ENCODE peak calls at places on chromosome 14, in ten cellular contexts. Q is lower leg skin, I is breast epithelium, M is IMR-90, S is heart left ventricle, G is H1, J is GM12878, T is astrocyte of the spinal cord, K is bronchial epithelial cell, H is AG09309. F is an unnamed sample.

GRCh38 chr14:57492859-57493258 is 798 bp downstream of the CCDC198 start:
- DNase-seq in Q (no peak), I (no peak), M (peak), S (no peak), G (no peak), J (no peak), T (peak), K (peak), H (peak), F (peak)

GRCh38 chr14:98138666-98139065 is 1133.3 kb downstream of the BCL11B start:
- DNase-seq in Q (peak), I (no peak), M (no peak), S (no peak), G (peak), J (no peak), T (peak), K (peak), H (no peak), F (no peak)

GRCh38 chr14:90536511-90537191 is 139.8 kb downstream of the CALM1 start:
- DNase-seq in Q (no peak), I (no peak), M (no peak), S (peak), G (no peak), J (no peak), T (no peak), K (no peak), H (no peak), F (no peak)

GRCh38 chr14:73283592-73284379 is 46.5 kb downstream of the PAPLN start:
- DNase-seq in Q (no peak), I (no peak), M (peak), S (no peak), G (no peak), J (no peak), T (peak), K (peak), H (no peak), F (no peak)

GRCh38 chr14:99047436-99048110 is 224.4 kb downstream of the BCL11B start:
- DNase-seq in Q (no peak), I (no peak), M (no peak), S (no peak), G (no peak), J (no peak), T (peak), K (no peak), H (no peak), F (no peak)

GRCh38 chr14:102020058-102020971 is 55.9 kb downstream of the DYNC1H1 start:
- DNase-seq in Q (no peak), I (no peak), M (peak), S (no peak), G (no peak), J (no peak), T (peak), K (no peak), H (peak), F (peak)

GRCh38 chr14:55245657-55246268 is 25.5 kb upstream of the FBXO34 start:
- DNase-seq in Q (no peak), I (no peak), M (peak), S (no peak), G (no peak), J (no peak), T (peak), K (peak), H (no peak), F (no peak)

GRCh38 chr14:89349196-89350008 is 67.6 kb downstream of the FOXN3 start:
- DNase-seq in Q (no peak), I (no peak), M (no peak), S (no peak), G (no peak), J (no peak), T (peak), K (no peak), H (no peak), F (no peak)

GRCh38 chr14:67285876-67286452 is 44.7 kb downstream of the PALS1 start:
- DNase-seq in Q (no peak), I (no peak), M (peak), S (no peak), G (no peak), J (no peak), T (peak), K (peak), H (peak), F (no peak)

GRCh38 chr14:51566831-51567582 is 84.7 kb upstream of the FRMD6 start:
- DNase-seq in Q (no peak), I (no peak), M (no peak), S (no peak), G (no peak), J (no peak), T (no peak), K (no peak), H (no peak), F (no peak)

GRCh38 chr14:90562652-90563051 is 165.8 kb downstream of the CALM1 start:
- DNase-seq in Q (no peak), I (no peak), M (no peak), S (no peak), G (no peak), J (no peak), T (no peak), K (no peak), H (no peak), F (no peak)

GRCh38 chr14:106129274-106129673 is 602.9 kb downstream of the TMEM121 start:
- DNase-seq in Q (no peak), I (no peak), M (no peak), S (no peak), G (no peak), J (no peak), T (no peak), K (no peak), H (no peak), F (no peak)

GRCh38 chr14:99754141-99755067 is 38.8 kb upstream of the EML1 start:
- DNase-seq in Q (no peak), I (no peak), M (no peak), S (no peak), G (no peak), J (no peak), T (no peak), K (peak), H (no peak), F (no peak)

GRCh38 chr14:89417469-89418225 is 614 bp upstream of the FOXN3 start:
- DNase-seq in Q (peak), I (peak), M (peak), S (peak), G (peak), J (peak), T (peak), K (peak), H (no peak), F (no peak)

GRCh38 chr14:61564623-61565091 is 130.7 kb upstream of the HIF1A start:
- DNase-seq in Q (no peak), I (no peak), M (peak), S (no peak), G (no peak), J (no peak), T (peak), K (peak), H (peak), F (no peak)

GRCh38 chr14:26255213-26255612 is 342.6 kb downstream of the NOVA1 start:
- DNase-seq in Q (peak), I (no peak), M (peak), S (no peak), G (no peak), J (no peak), T (peak), K (peak), H (no peak), F (peak)
- TF ChIP-seq CTCF in Q (no peak), I (peak), M (peak), S (no peak), G (peak), J (no peak), T (peak), K (peak), H (no peak), F (peak)

DNA sequence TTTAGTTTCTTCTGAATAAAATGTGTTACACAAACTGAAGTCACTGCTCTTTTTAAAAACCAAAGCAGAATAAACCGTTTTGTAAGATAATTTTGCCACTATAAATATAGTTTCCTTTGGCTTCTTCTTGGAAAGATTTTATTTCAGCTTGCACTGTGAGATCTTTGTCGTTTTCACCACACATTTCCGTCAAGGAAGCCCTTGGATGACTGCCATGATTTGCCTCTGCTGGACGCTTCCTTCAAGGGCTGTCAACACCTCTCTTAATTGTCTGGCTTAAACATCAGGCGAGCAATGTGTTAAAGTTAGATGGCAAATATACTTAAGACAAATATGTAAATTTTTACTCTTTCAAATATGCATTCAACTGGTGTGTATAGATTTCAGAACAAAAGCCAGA is 624.1 kb downstream of the DIO2 start:
- DNase-seq in Q (no peak), I (no peak), M (no peak), S (no peak), G (no peak), J (no peak), T (peak), K (peak), H (no peak), F (no peak)
- H3K4me3 ChIP-seq in Q (no peak), I (no peak), M (no peak), S (no peak), G (no peak), J (no peak), T (no peak), K (no peak), H (no peak), F (no peak)

DNA sequence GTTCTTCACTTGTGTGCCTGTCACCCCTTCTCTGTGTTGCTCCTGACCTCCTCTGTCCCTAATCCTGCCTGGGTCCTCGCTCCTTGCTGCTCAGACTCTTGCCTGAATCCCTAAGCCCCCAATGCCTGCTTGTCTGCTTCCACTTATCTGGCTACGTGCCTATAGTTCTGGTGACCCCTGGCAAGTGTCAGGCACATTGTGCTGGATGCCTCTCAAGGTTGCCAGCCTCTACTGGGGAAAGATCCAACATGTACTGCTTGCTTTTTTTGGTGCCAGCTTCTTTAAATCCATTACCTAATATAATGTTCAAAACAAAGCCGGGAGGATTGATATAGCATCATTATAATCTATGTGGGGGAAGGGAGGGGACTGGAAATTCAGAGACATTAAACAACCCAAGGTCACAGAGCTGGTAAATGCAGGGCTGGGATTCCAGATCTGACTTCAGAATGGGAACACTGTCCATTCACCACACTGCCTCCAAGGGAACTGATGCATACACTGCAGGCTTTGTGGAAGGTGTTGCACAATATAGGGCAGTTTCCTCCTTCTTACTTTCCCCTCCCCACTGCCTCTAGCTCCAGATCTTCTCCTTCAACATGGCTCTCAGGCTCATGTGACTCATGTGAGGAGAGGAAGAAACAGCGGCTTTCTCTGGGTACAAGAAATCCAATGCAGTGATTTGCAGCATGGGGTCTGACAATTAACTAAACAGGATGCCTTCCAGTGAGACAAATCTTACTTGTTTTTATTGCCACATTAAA is 447.8 kb upstream of the CCDC196 start:
- DNase-seq in Q (peak), I (peak), M (peak), S (peak), G (no peak), J (no peak), T (no peak), K (peak), H (peak), F (peak)
- TF ChIP-seq CTCF in Q (no peak), I (no peak), M (no peak), S (no peak), G (no peak), J (no peak), T (no peak), K (peak), H (no peak), F (peak)

GRCh38 chr14:24369463-24369862 is 1.5 kb downstream of the NFATC4 start:
- DNase-seq in Q (no peak), I (no peak), M (no peak), S (no peak), G (no peak), J (no peak), T (no peak), K (no peak), H (no peak), F (no peak)
- H3K4me3 ChIP-seq in Q (no peak), I (peak), M (peak), S (peak), G (peak), J (no peak), T (peak), K (no peak), H (peak), F (no peak)

GRCh38 chr14:103209054-103209453 is 85.8 kb downstream of the TNFAIP2 start:
- DNase-seq in Q (no peak), I (no peak), M (no peak), S (no peak), G (no peak), J (no peak), T (no peak), K (no peak), H (no peak), F (no peak)
- TF ChIP-seq CTCF in Q (no peak), I (no peak), M (no peak), S (no peak), G (peak), J (no peak), T (peak), K (no peak), H (peak), F (peak)

GRCh38 chr14:50061664-50062437 is 54.5 kb downstream of the VCPKMT start:
- DNase-seq in Q (no peak), I (no peak), M (peak), S (no peak), G (no peak), J (peak), T (peak), K (peak), H (no peak), F (no peak)
- H3K4me3 ChIP-seq in Q (no peak), I (no peak), M (no peak), S (peak), G (no peak), J (peak), T (no peak), K (no peak), H (no peak), F (peak)

GRCh38 chr14:60232185-60232584 is 16.8 kb upstream of the PPM1A start:
- DNase-seq in Q (no peak), I (no peak), M (no peak), S (no peak), G (no peak), J (no peak), T (no peak), K (no peak), H (no peak), F (no peak)

GRCh38 chr14:60233891-60234290 is 15.1 kb upstream of the PPM1A start:
- DNase-seq in Q (no peak), I (no peak), M (no peak), S (no peak), G (no peak), J (no peak), T (no peak), K (no peak), H (no peak), F (no peak)

GRCh38 chr14:60229614-60230013 is 19.4 kb upstream of the PPM1A start:
- DNase-seq in Q (no peak), I (no peak), M (no peak), S (no peak), G (no peak), J (no peak), T (no peak), K (no peak), H (no peak), F (no peak)

GRCh38 chr14:60235440-60235839 is 13.6 kb upstream of the PPM1A start:
- DNase-seq in Q (no peak), I (no peak), M (no peak), S (no peak), G (no peak), J (no peak), T (no peak), K (peak), H (no peak), F (no peak)

DNA sequence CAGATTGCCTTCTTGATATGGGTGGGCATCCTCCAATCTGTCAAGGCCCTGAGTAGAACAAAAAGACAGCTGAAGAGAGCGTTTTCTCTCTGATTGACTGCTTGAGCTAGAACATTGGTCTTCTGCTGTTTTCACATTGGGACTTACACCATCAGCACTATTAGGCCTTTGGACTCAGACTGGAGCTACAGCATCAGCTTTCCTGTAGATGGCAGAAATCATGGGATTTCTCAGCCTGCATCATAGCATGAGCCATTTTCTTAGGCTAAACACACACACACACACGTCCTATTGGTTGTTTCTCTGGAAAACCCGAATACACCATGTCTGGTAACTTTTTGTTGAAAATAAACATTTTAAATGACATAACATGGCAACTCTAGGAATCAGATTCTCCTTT is 15.8 kb upstream of the PPM1A start:
- DNase-seq in Q (no peak), I (no peak), M (peak), S (no peak), G (no peak), J (no peak), T (no peak), K (no peak), H (no peak), F (no peak)
- TF ChIP-seq CTCF in Q (no peak), I (no peak), M (no peak), S (no peak), G (no peak), J (no peak), T (no peak), K (no peak), H (no peak), F (no peak)

GRCh38 chr14:95645016-95645996 is 40.9 kb upstream of the TCL1B start:
- DNase-seq in Q (no peak), I (no peak), M (no peak), S (no peak), G (no peak), J (no peak), T (no peak), K (no peak), H (no peak), F (no peak)
- H3K4me3 ChIP-seq in Q (no peak), I (no peak), M (no peak), S (no peak), G (no peak), J (no peak), T (no peak), K (no peak), H (no peak), F (no peak)

GRCh38 chr14:59022144-59022543 is 166.3 kb upstream of the DAAM1 start:
- DNase-seq in Q (no peak), I (no peak), M (no peak), S (no peak), G (no peak), J (no peak), T (no peak), K (peak), H (no peak), F (no peak)
- TF ChIP-seq CTCF in Q (no peak), I (no peak), M (no peak), S (no peak), G (peak), J (peak), T (no peak), K (peak), H (no peak), F (peak)

GRCh38 chr14:62692490-62693106 is 352.7 kb downstream of the KCNH5 start:
- DNase-seq in Q (no peak), I (no peak), M (peak), S (no peak), G (no peak), J (no peak), T (peak), K (peak), H (no peak), F (no peak)
- H3K4me3 ChIP-seq in Q (no peak), I (no peak), M (no peak), S (no peak), G (no peak), J (no peak), T (no peak), K (no peak), H (no peak), F (no peak)

F was measured in epithelial cell of proximal tubule.